ENCODE peak calls at places on chromosomes 16 and 17, in seven cellular contexts. N, Z, Y, G, K, R and U are unnamed samples.

GRCh38 chr17:11459780-11460426 is 138.4 kb upstream of the DNAH9 start:
- DNase-seq in K (no peak), N (no peak), R (no peak), Z (no peak), Y (no peak), G (no peak), U (no peak)

GRCh38 chr17:67801626-67802175 is 23.6 kb upstream of the BPTF start:
- DNase-seq in Y (peak), Z (peak), G (no peak), K (no peak), R (no peak), N (no peak), U (no peak)

GRCh38 chr17:41402161-41402560 is 4.8 kb upstream of the KRT31 start:
- DNase-seq in K (no peak), G (no peak), R (no peak), Z (peak), N (no peak), Y (no peak), U (no peak)

GRCh38 chr17:65438173-65438572 is 123.3 kb downstream of the AXIN2 start:
- DNase-seq in G (no peak), Y (no peak), N (no peak), R (no peak), Z (peak), K (no peak), U (no peak)

GRCh38 chr16:12646490-12647274 is 157.0 kb downstream of the CPPED1 start:
- DNase-seq in G (no peak), R (no peak), N (no peak), K (no peak), Z (no peak), Y (no peak), U (peak)

GRCh38 chr17:7705269-7706255 is 560 bp downstream of the EFNB3 start:
- DNase-seq in N (no peak), Y (no peak), Z (peak), G (no peak), R (no peak), K (no peak), U (no peak)

GRCh38 chr17:44014133-44014436 is 678 bp downstream of the TMEM101 start:
- DNase-seq in Y (no peak), K (no peak), Z (no peak), N (no peak), R (no peak), G (no peak), U (no peak)

GRCh38 chr16:68866933-68867332 is 23.6 kb downstream of the TANGO6 start:
- DNase-seq in K (no peak), Y (no peak), N (no peak), G (no peak), R (no peak), Z (no peak), U (no peak)

GRCh38 chr17:31318298-31319190 is 2.9 kb downstream of the EVI2A start:
- DNase-seq in K (no peak), Y (peak), R (no peak), G (peak), N (peak), Z (no peak), U (peak)

GRCh38 chr17:18225562-18226283 is at the start of gene LLGL1:
- DNase-seq in R (no peak), Z (no peak), G (no peak), K (no peak), N (no peak), Y (no peak), U (no peak)

GRCh38 chr17:55295411-55296170 is 30.8 kb downstream of the HLF start:
- DNase-seq in Z (peak), R (peak), N (no peak), Y (peak), K (peak), G (peak), U (peak)

GRCh38 chr17:43986225-43986981 is 18.0 kb upstream of the NAGS start:
- DNase-seq in G (no peak), Y (no peak), N (no peak), K (no peak), R (no peak), Z (no peak), U (no peak)

GRCh38 chr17:75645889-75646625 is 12.8 kb downstream of the SMIM5 start:
- DNase-seq in R (no peak), K (peak), N (peak), Y (peak), Z (peak), G (peak), U (peak)

GRCh38 chr17:1942666-1943431 is 82.3 kb downstream of the RTN4RL1 start:
- DNase-seq in Z (no peak), R (no peak), G (no peak), Y (no peak), N (no peak), K (no peak), U (no peak)

GRCh38 chr17:32298721-32299578 is 33.3 kb downstream of the RHBDL3 start:
- DNase-seq in N (no peak), Z (no peak), K (peak), G (no peak), Y (no peak), R (no peak), U (no peak)

GRCh38 chr16:28213396-28213795 is 1.6 kb upstream of the XPO6 start:
- DNase-seq in G (no peak), Z (no peak), K (no peak), N (no peak), R (no peak), Y (no peak), U (no peak)

GRCh38 chr17:67171560-67171959 is 73.4 kb downstream of the HELZ start:
- DNase-seq in N (no peak), Z (no peak), Y (no peak), R (no peak), G (no peak), K (no peak), U (no peak)

GRCh38 chr16:25148568-25149215 is 37.1 kb downstream of the LCMT1 start:
- DNase-seq in N (no peak), Y (no peak), K (no peak), Z (peak), R (no peak), G (no peak), U (no peak)

GRCh38 chr16:31094088-31094423 is 541 bp downstream of the VKORC1 start:
- DNase-seq in K (no peak), G (no peak), Z (peak), Y (peak), N (no peak), R (no peak), U (no peak)

GRCh38 chr17:78678220-78678554 is 101.0 kb upstream of the DNAH17 start:
- DNase-seq in G (no peak), Y (no peak), Z (no peak), K (no peak), N (no peak), R (no peak), U (no peak)

GRCh38 chr16:10078541-10078949 is 103.7 kb downstream of the GRIN2A start:
- DNase-seq in G (no peak), K (no peak), R (peak), Z (peak), Y (no peak), N (no peak), U (no peak)

GRCh38 chr17:1455291-1455747 is 713 bp downstream of the CRK start:
- DNase-seq in Y (peak), N (peak), R (no peak), K (peak), Z (peak), G (peak), U (no peak)

GRCh38 chr17:36468903-36469635 is 17.4 kb upstream of the ZNHIT3 start:
- DNase-seq in Z (no peak), K (no peak), N (no peak), G (no peak), R (no peak), Y (no peak), U (no peak)

DNA sequence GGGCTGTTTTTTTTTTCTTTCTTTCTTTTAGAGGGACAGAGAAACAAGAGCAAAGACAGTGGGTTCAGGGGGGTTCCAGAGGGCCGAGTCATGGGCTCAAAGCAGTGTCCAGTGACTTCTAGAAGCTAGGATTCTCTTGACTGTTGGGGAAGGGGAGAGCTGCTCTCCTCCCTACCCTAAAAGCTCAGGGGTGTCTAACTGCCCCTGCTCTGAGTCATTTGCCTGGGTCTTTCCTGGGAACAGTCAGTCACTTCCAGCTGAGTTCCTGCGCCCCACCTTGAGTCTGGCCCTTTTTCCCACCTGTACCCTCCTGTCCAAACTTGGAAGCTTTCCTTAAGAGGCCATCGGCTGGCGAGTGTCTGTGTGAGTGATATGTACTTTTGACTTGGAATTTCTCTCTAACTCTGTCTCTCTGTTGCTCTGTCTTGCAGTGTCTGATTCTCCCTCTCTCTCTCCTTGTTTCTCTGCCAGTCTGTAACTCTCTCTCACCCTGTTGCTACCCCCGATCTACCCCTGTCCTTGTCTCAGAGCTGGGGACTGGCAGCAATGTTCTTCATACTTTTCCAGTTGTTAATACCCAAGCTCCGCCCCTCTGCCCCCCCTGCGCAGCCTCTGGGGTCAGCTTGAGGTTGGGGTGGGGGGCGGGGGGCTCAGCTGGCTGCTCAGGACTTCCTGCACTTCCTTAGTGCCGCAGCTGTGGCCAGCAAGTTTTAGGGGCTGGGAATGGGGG is 2.4 kb downstream of the THRA start:
- DNase-seq in Z (peak), R (no peak), K (no peak), Y (no peak), G (no peak), N (no peak), U (no peak)
- H3K4me3 ChIP-seq in Z (no peak), R (no peak), K (peak), Y (no peak), G (peak), N (peak), U (no peak)

DNA sequence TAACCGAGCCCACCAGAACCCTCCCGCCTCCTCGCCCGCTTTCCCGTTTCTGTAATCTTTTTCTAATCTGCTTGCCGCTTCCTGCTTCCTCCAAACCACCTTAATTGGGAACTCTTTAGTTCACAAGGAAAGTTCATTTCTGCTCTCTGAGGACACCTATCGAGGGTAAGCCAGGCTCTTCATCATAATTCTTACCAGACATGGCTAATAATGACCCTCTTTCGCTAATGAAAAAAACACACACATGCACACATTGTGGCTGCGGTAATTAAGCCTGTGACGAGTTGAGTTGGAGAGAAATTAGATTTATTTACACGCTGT is 100.7 kb downstream of the ZNF423 start:
- DNase-seq in R (no peak), N (no peak), G (no peak), Z (no peak), K (peak), Y (no peak), U (no peak)
- H3K4me3 ChIP-seq in R (no peak), N (peak), G (peak), Z (peak), K (peak), Y (no peak), U (no peak)

DNA sequence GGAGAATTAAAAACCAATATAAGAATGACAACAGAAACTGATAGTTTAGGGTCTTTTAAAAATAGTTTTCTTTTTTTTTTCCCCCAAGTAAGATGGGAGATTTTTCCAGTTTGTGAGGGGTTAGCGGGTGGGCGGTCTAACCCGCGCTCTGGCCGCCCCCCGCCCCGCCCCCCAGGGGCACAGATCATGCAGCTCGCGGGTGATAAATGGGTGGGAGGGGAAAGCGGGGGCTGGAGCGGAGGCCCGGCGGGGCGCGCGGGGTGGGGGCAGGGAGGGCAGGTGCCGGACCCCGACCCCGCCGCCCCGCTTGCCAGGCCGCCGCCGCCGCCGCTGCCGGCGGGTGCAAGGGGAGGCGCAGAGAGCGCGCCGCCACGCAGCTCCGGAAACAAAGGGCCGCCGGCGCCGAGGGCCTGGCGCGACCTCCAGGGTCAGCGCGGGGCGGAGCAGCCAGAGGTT is 60.1 kb upstream of the GSE1 start:
- DNase-seq in R (no peak), K (no peak), Z (no peak), N (no peak), Y (no peak), G (no peak), U (no peak)
- H3K4me3 ChIP-seq in R (peak), K (peak), Z (peak), N (peak), Y (peak), G (peak), U (peak)

GRCh38 chr16:80819988-80820387 is 15.6 kb upstream of the CDYL2 start:
- DNase-seq in Y (no peak), N (no peak), G (no peak), R (no peak), Z (no peak), K (no peak), U (no peak)

GRCh38 chr16:80828495-80828894 is 24.1 kb upstream of the CDYL2 start:
- DNase-seq in K (no peak), Y (no peak), R (no peak), G (no peak), N (no peak), Z (no peak), U (no peak)

GRCh38 chr16:80827007-80827406 is 22.6 kb upstream of the CDYL2 start:
- DNase-seq in R (no peak), K (no peak), Y (no peak), N (no peak), G (no peak), Z (no peak), U (no peak)

GRCh38 chr16:80824623-80825364 is 20.4 kb upstream of the CDYL2 start:
- DNase-seq in G (peak), Z (peak), R (no peak), N (no peak), K (peak), Y (peak), U (peak)

DNA sequence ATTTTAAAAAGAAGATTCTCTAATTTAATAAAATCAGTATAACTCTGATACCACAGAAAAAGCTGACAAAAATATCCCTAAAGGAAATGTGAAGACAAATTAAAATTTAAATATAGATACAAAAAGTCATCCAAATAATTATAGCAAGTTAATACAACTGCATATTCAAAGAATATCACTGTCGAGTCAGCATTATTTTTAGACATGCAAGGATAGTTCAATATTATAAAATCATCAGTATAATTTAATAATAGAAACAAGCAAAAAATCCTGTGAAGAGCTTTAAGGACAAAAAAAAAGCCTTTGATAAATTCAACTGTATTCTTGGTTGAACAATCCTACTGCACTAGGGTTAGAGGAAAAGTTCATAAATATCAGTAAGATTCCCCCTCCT is 21.0 kb upstream of the CDYL2 start:
- DNase-seq in G (no peak), K (no peak), Y (no peak), N (no peak), R (no peak), Z (no peak), U (no peak)
- H3K4me3 ChIP-seq in G (no peak), K (no peak), Y (no peak), N (no peak), R (no peak), Z (no peak), U (no peak)

GRCh38 chr17:39868554-39868942 is 546 bp downstream of the ZPBP2 start:
- DNase-seq in Y (no peak), G (no peak), Z (no peak), N (no peak), K (no peak), R (no peak), U (no peak)

GRCh38 chr17:39867084-39867890 is 715 bp upstream of the ZPBP2 start:
- DNase-seq in G (peak), R (no peak), Z (no peak), K (no peak), Y (no peak), N (no peak), U (no peak)

GRCh38 chr17:39870776-39871175 is 2.8 kb downstream of the ZPBP2 start:
- DNase-seq in N (no peak), K (no peak), R (no peak), G (no peak), Y (no peak), Z (no peak), U (no peak)

GRCh38 chr17:39866013-39866730 is 1.8 kb upstream of the ZPBP2 start:
- DNase-seq in R (no peak), K (no peak), N (no peak), Z (no peak), Y (no peak), G (no peak), U (no peak)

DNA sequence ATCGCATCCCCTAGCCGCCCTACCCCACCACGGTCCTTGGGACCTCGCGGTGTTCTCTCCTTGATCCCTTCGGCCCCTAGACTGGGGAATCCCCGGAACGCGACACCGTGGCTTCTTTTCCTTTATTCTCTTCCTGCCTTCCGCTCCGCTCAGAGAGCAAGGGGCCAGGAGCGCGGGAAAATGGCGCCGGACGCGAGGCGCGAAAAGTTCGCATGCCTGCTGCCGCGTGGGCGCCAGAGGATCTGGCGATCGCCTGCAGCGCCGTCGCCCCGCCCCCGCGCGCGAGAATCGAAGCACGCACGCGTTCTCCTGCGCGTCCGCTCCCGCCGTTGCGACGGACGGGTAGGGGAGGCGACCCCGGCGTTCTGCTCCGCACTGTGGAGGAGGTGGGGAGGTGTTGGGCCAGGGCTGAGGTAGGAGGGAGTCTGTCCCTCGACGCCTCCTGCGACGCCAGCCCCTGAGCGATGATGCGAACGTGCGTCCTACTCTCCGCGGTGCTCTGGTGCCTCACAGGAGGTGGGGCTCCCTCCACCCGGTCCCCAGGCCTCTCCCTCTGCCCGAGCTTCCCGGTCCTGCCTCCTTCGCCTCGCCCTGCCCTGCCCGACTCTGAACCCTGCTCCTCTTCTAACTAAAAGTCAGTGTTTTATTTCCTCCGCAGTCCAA is at the start of gene ZPBP2:
- DNase-seq in K (no peak), G (peak), R (no peak), Y (no peak), Z (peak), N (no peak), U (no peak)
- H3K4me3 ChIP-seq in K (no peak), G (no peak), R (no peak), Y (no peak), Z (no peak), N (no peak), U (no peak)

GRCh38 chr17:29138184-29138955 is 41.8 kb downstream of the MYO18A start:
- DNase-seq in G (no peak), Y (peak), N (no peak), R (no peak), Z (peak), K (no peak), U (peak)

GRCh38 chr17:29140051-29140582 is 40.1 kb downstream of the MYO18A start:
- DNase-seq in Y (peak), N (peak), K (peak), R (no peak), Z (peak), G (peak), U (peak)

GRCh38 chr17:29138991-29139682 is 41.1 kb downstream of the MYO18A start:
- DNase-seq in R (no peak), Z (no peak), G (peak), K (no peak), Y (no peak), N (no peak), U (peak)

GRCh38 chr17:29141484-29141835 is 38.7 kb downstream of the MYO18A start:
- DNase-seq in Z (no peak), R (no peak), G (no peak), N (no peak), K (no peak), Y (no peak), U (no peak)

DNA sequence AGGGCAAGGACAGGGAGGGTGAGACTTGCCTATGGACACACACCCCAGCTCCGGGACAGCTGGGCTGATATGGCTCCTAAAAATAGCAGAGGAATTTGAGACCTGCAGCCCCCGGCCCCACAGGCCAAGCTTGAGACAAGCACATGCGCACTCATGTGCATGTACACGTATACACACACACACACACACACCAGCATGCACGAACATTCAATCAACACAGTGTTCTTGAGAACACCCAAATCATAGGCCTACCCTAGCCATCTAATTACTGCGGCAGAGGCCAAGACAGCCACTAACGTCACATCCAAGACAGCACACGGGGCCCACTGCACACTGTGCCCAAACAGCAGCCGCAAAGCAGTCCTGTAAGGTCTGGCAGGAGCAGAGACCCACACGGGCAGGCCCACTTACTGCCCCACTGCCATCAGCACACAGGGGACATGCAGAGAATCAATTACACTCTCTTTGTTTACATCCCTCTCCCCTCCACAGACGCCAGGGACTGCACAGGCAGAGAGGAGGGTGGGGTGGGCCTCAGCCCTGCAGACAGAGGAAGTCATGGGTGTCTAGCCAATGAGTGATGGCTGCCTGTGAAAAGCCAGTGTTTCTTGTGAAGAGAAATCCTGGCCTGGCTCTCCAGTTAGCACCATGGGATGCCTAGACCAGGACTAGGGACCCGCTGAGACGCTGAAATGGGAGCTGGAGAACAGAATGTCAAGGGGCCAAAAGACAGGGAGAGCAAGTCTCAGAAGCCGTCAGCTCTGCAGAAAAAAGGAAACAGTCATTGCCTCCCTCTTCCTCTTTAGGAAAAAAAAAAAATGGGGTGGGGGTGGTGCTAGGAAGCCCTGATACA is 39.3 kb downstream of the MYO18A start:
- DNase-seq in R (no peak), G (no peak), Z (no peak), Y (no peak), K (no peak), N (no peak), U (peak)
- H3K4me3 ChIP-seq in R (no peak), G (peak), Z (no peak), Y (no peak), K (peak), N (peak), U (peak)